ENCODE peak calls at places on chromosomes 7 and 10, in six cellular contexts. One of them, this sample, is unnamed.

GRCh38 chr10:119542990-119543813 is 683 bp upstream of the RGS10 start:
- DNase-seq in T-helper 2 cell: peak
- DNase-seq in glutamatergic neuron: peak
- DNase-seq in NCI-H2081 treated with DMSO at 0.1 percent for 48 hours: no peak
- DNase-seq in AG09319: no peak
- DNase-seq in GM20000: peak
- DNase-seq in this sample: no peak

GRCh38 chr10:101894266-101894665 is 50.7 kb upstream of the KCNIP2 start:
- DNase-seq in T-helper 2 cell: no peak
- DNase-seq in glutamatergic neuron: no peak
- DNase-seq in NCI-H2081 treated with DMSO at 0.1 percent for 48 hours: no peak
- DNase-seq in AG09319: no peak
- DNase-seq in GM20000: no peak
- DNase-seq in this sample: no peak

GRCh38 chr7:40232242-40232929 is 97.6 kb downstream of the SUGCT start:
- DNase-seq in T-helper 2 cell: no peak
- DNase-seq in glutamatergic neuron: no peak
- DNase-seq in NCI-H2081 treated with DMSO at 0.1 percent for 48 hours: no peak
- DNase-seq in AG09319: peak
- DNase-seq in GM20000: peak
- DNase-seq in this sample: no peak

GRCh38 chr10:30029164-30029889 is 30.1 kb downstream of the JCAD start:
- DNase-seq in T-helper 2 cell: no peak
- DNase-seq in glutamatergic neuron: no peak
- DNase-seq in NCI-H2081 treated with DMSO at 0.1 percent for 48 hours: no peak
- DNase-seq in AG09319: no peak
- DNase-seq in GM20000: no peak
- DNase-seq in this sample: no peak

GRCh38 chr10:116688241-116688711 is 54.1 kb downstream of the HSPA12A start:
- DNase-seq in T-helper 2 cell: no peak
- DNase-seq in glutamatergic neuron: no peak
- DNase-seq in NCI-H2081 treated with DMSO at 0.1 percent for 48 hours: no peak
- DNase-seq in AG09319: no peak
- DNase-seq in GM20000: no peak
- DNase-seq in this sample: no peak

GRCh38 chr7:65463184-65463583 is 89.5 kb downstream of the ZNF92 start:
- DNase-seq in T-helper 2 cell: no peak
- DNase-seq in glutamatergic neuron: no peak
- DNase-seq in NCI-H2081 treated with DMSO at 0.1 percent for 48 hours: no peak
- DNase-seq in AG09319: no peak
- DNase-seq in GM20000: no peak
- DNase-seq in this sample: no peak

GRCh38 chr10:89738551-89739209 is 37.3 kb downstream of the KIF20B start:
- DNase-seq in T-helper 2 cell: no peak
- DNase-seq in glutamatergic neuron: no peak
- DNase-seq in NCI-H2081 treated with DMSO at 0.1 percent for 48 hours: no peak
- DNase-seq in AG09319: no peak
- DNase-seq in GM20000: peak
- DNase-seq in this sample: peak

GRCh38 chr10:58266003-58266825 is 1.5 kb downstream of the IPMK start:
- DNase-seq in T-helper 2 cell: peak
- DNase-seq in glutamatergic neuron: no peak
- DNase-seq in NCI-H2081 treated with DMSO at 0.1 percent for 48 hours: no peak
- DNase-seq in AG09319: no peak
- DNase-seq in GM20000: peak
- DNase-seq in this sample: no peak

GRCh38 chr7:51459809-51460208 is 143.2 kb upstream of the COBL start:
- DNase-seq in T-helper 2 cell: no peak
- DNase-seq in glutamatergic neuron: no peak
- DNase-seq in NCI-H2081 treated with DMSO at 0.1 percent for 48 hours: no peak
- DNase-seq in AG09319: no peak
- DNase-seq in GM20000: no peak
- DNase-seq in this sample: no peak

GRCh38 chr10:34798654-34799053 is 16.4 kb downstream of the PARD3 start:
- DNase-seq in T-helper 2 cell: no peak
- DNase-seq in glutamatergic neuron: no peak
- DNase-seq in NCI-H2081 treated with DMSO at 0.1 percent for 48 hours: no peak
- DNase-seq in AG09319: no peak
- DNase-seq in GM20000: no peak
- DNase-seq in this sample: no peak

GRCh38 chr7:143419880-143420279 is 11.2 kb upstream of the EPHA1 start:
- DNase-seq in T-helper 2 cell: no peak
- DNase-seq in glutamatergic neuron: no peak
- DNase-seq in NCI-H2081 treated with DMSO at 0.1 percent for 48 hours: no peak
- DNase-seq in AG09319: no peak
- DNase-seq in GM20000: no peak
- DNase-seq in this sample: no peak

GRCh38 chr7:150514748-150515222 is at the start of gene GIMAP7:
- DNase-seq in T-helper 2 cell: peak
- DNase-seq in glutamatergic neuron: no peak
- DNase-seq in NCI-H2081 treated with DMSO at 0.1 percent for 48 hours: no peak
- DNase-seq in AG09319: no peak
- DNase-seq in GM20000: peak
- DNase-seq in this sample: peak

GRCh38 chr7:55569797-55570196 is 2.5 kb downstream of the VOPP1 start:
- DNase-seq in T-helper 2 cell: peak
- DNase-seq in glutamatergic neuron: no peak
- DNase-seq in NCI-H2081 treated with DMSO at 0.1 percent for 48 hours: peak
- DNase-seq in AG09319: no peak
- DNase-seq in GM20000: no peak
- DNase-seq in this sample: no peak

This sample was measured in GM12878.